ENCODE peak calls at places on chromosomes 6 and 20, in six cellular contexts. L is transverse colon, Z is right lobe of liver, U is esophagus squamous epithelium, P is testis, C is stomach. W is an unnamed sample.

GRCh38 chr6:168385858-168386735 is 54.9 kb upstream of the SMOC2 start:
- DNase-seq in L (no peak), Z (no peak), U (no peak), P (no peak), C (peak; percentile 63), W (no peak)

GRCh38 chr6:18477301-18477941 is 90.3 kb downstream of the RNF144B start:
- DNase-seq in L (no peak), Z (no peak), U (no peak), P (no peak), C (no peak), W (no peak)

GRCh38 chr6:63975685-63976084 is 340.1 kb downstream of the PHF3 start:
- DNase-seq in L (no peak), Z (no peak), U (no peak), P (no peak), C (no peak), W (no peak)

GRCh38 chr6:136927313-136927712 is 5.2 kb downstream of the SLC35D3 start:
- DNase-seq in L (no peak), Z (no peak), U (no peak), P (peak; percentile 34), C (no peak), W (no peak)

GRCh38 chr6:18904681-18905080 is 517.5 kb downstream of the RNF144B start:
- DNase-seq in L (no peak), Z (no peak), U (no peak), P (no peak), C (no peak), W (no peak)

GRCh38 chr6:140956567-140957306 is 1176.0 kb upstream of the GJE1 start:
- DNase-seq in L (no peak), Z (no peak), U (no peak), P (no peak), C (no peak), W (no peak)

GRCh38 chr6:125529061-125529460 is 220.4 kb upstream of the HEY2 start:
- DNase-seq in L (no peak), Z (no peak), U (no peak), P (no peak), C (no peak), W (no peak)

GRCh38 chr6:7664003-7664402 is 61.9 kb upstream of the BMP6 start:
- DNase-seq in L (no peak), Z (no peak), U (no peak), P (no peak), C (no peak), W (no peak)

GRCh38 chr6:14671261-14671681 is 553.7 kb downstream of the CD83 start:
- DNase-seq in L (no peak), Z (no peak), U (no peak), P (peak; percentile 74), C (peak; percentile 65), W (peak; percentile 42)

GRCh38 chr20:8901237-8902025 is 167.5 kb upstream of the PLCB4 start:
- DNase-seq in L (no peak), Z (no peak), U (no peak), P (peak; percentile 70), C (no peak), W (peak; percentile 82)

GRCh38 chr20:15895126-15895525 is 678.1 kb downstream of the KIF16B start:
- DNase-seq in L (no peak), Z (no peak), U (no peak), P (no peak), C (no peak), W (no peak)

GRCh38 chr6:158633127-158633526 is 11.4 kb downstream of the DYNLT1 start:
- DNase-seq in L (no peak), Z (no peak), U (no peak), P (no peak), C (peak; percentile 15), W (no peak)

GRCh38 chr20:46356195-46357029 is 48.1 kb upstream of the CDH22 start:
- DNase-seq in L (no peak), Z (no peak), U (no peak), P (no peak), C (no peak), W (no peak)

GRCh38 chr20:53934421-53935352 is 135.7 kb downstream of the BCAS1 start:
- DNase-seq in L (no peak), Z (no peak), U (no peak), P (no peak), C (no peak), W (peak; percentile 64)

GRCh38 chr20:52565614-52566013 is 374.0 kb upstream of the ZFP64 start:
- DNase-seq in L (no peak), Z (no peak), U (no peak), P (no peak), C (no peak), W (no peak)

GRCh38 chr20:24828992-24829648 is 119.9 kb upstream of the CST7 start:
- DNase-seq in L (no peak), Z (no peak), U (no peak), P (no peak), C (no peak), W (no peak)

GRCh38 chr20:34065260-34065659 is 46.8 kb downstream of the EIF2S2 start:
- DNase-seq in L (no peak), Z (no peak), U (no peak), P (no peak), C (no peak), W (no peak)

GRCh38 chr6:7836371-7837026 is 74.1 kb downstream of the TXNDC5 start:
- DNase-seq in L (no peak), Z (no peak), U (no peak), P (no peak), C (no peak), W (no peak)

GRCh38 chr6:35581633-35582032 is 68.9 kb upstream of the TULP1 start:
- DNase-seq in L (no peak), Z (no peak), U (no peak), P (no peak), C (no peak), W (no peak)

GRCh38 chr6:397056-397455 is 5.5 kb downstream of the IRF4 start:
- DNase-seq in L (no peak), Z (no peak), U (no peak), P (no peak), C (no peak), W (no peak)

GRCh38 chr6:91221072-91221471 is 634.2 kb upstream of the MAP3K7 start:
- DNase-seq in L (no peak), Z (no peak), U (no peak), P (no peak), C (no peak), W (no peak)

GRCh38 chr6:11428351-11428750 is 109.2 kb upstream of the TMEM170B start:
- DNase-seq in L (no peak), Z (no peak), U (no peak), P (no peak), C (no peak), W (no peak)

GRCh38 chr6:11426571-11426970 is 111.0 kb upstream of the TMEM170B start:
- DNase-seq in L (no peak), Z (no peak), U (no peak), P (peak; percentile 89), C (no peak), W (no peak)

GRCh38 chr6:11427827-11428245 is 109.7 kb upstream of the TMEM170B start:
- DNase-seq in L (no peak), Z (no peak), U (no peak), P (no peak), C (no peak), W (no peak)

GRCh38 chr6:11425876-11426275 is 111.7 kb upstream of the TMEM170B start:
- DNase-seq in L (no peak), Z (no peak), U (no peak), P (no peak), C (no peak), W (no peak)

DNA sequence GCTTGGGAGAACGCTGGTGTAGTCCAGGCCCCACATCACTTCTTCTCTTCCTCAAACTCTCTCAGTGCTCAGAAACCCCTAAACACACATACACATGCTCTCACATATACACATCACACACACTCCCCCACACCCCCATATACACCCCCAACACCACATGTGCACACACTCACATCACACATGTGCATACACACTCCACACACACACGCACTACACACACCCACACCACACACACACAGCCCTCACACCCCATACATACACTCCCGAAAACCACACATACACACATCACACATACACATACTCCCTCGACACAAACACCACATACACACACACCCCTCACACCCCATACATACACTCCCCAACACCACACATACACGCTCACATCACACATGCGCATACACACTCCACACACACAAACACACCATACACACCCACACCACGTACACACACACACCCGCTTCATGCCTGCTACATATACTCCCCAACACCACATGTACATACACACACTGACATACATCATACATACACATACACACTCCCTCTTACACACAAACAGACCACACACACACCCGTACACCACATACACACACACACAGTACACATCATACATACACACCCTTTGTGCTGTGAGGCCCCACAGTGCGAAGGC is 110.3 kb upstream of the TMEM170B start:
- DNase-seq in L (no peak), Z (no peak), U (no peak), P (no peak), C (no peak), W (no peak)
- H3K4me1 ChIP-seq in L (no peaks in the 10 kb centered on the region), Z (no peaks in the 10 kb centered on the region), U (no peaks in the 10 kb centered on the region), P (peaks cover 54% of the 10 kb centered on the region), C (peaks cover 39% of the 10 kb centered on the region), W (peaks cover 13% of the 10 kb centered on the region)

DNA sequence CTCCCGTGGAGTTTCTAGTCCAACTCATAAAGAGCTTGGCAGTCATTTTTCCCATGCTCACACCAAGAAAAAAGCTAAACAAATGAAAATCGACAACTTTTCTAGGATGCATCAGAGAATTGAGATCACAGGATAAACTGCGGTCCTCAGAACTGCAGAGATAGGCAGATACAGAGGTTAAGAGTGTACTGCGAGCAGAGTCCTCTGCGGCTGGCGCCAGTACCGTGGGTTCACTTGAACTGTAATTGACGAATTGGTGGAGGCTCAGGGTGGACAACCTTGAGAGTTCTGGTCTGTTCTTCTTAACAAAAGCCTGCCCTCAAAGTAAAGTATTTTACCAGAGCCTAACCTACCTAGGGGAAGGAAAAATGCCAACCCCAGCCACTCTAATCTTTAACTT is 2.4 kb upstream of the VNN1 start:
- DNase-seq in L (no peak), Z (peak; percentile 69), U (no peak), P (no peak), C (no peak), W (no peak)
- TF ChIP-seq CTCF in L (no peak), Z (no peak), U (no peak), P (no peak), C (no peak), W (no peak)

DNA sequence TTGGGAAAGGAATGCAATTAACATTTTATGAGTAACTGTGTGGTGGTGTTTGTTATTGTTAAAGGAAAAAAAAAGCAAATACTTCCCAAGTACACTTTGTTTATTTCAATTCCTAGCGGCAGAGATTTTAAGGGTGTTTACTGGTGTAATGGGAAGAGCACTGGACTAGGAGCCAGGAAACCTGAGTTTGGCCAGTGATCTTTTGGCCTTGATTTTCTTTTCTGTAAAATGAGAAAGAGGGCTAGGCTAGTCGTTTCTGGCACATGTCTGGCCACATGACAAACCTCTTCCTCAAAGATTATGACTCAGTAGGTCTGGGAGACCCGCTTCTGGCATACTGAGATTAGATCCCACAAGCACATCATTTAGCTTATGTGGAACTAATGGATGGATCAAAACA is 428.1 kb upstream of the NOX3 start:
- DNase-seq in L (no peak), Z (no peak), U (no peak), P (peak; percentile 43), C (no peak), W (no peak)
- TF ChIP-seq POLR2A in L (no peak), Z (no peak), U (no peak), P (no peak), C (no peak), W (no peak)

DNA sequence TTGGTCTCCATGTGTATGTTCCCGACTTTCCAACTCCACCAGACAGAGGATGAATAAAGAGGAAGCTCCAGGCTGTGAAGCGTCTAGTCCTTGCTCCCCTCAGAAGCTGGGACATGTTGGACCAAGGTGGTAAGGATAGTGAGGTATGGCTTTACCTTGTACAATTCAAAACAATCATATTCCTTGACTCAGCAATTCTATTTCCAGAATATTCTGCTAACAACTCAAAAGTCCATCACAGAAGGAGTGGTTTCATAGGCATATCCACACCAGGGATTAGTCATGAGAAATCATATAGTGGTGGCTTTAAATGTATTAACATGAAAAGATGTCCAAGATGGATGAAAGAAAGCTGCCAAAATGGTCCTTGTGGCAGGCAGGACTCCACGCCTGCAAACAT is 19.8 kb downstream of the FKBP1A start:
- DNase-seq in L (no peak), Z (no peak), U (no peak), P (no peak), C (no peak), W (no peak)
- H3K4me1 ChIP-seq in L (no peaks in the 10 kb centered on the region), Z (peaks cover 20% of the 10 kb centered on the region), U (peaks cover 4% of the 10 kb centered on the region), P (peaks cover 7% of the 10 kb centered on the region), C (peaks cover 94% of the 10 kb centered on the region), W (peaks cover 74% of the 10 kb centered on the region)